ENCODE peak calls at places on chromosomes 3 and 15, in four cellular contexts. W is IMR-90, S is heart left ventricle, X is A549. F is an unnamed sample.

GRCh38 chr3:169668081-169668956 is 4.8 kb upstream of the MECOM start:
- ATAC-seq in X (peak; percentile 54), W (peak; percentile 66), S (no peak), F (peak; percentile 26)

GRCh38 chr3:185760550-185760949 is 64.3 kb downstream of the IGF2BP2 start:
- ATAC-seq in S (no peak), X (no peak), W (peak; percentile 28), F (no peak)

GRCh38 chr15:37394402-37395099 is 294.2 kb upstream of the MEIS2 start:
- ATAC-seq in X (no peak), W (no peak), S (peak; percentile 58), F (no peak)

GRCh38 chr15:68829068-68829467 is 8.4 kb upstream of the ANP32A start:
- ATAC-seq in X (peak; percentile 73), W (no peak), S (no peak), F (no peak)

GRCh38 chr3:19702416-19703078 is 231.5 kb downstream of the EFHB start:
- ATAC-seq in W (no peak), X (no peak), S (no peak), F (no peak)

GRCh38 chr15:79872358-79873017 is 24.3 kb downstream of the MTHFS start:
- ATAC-seq in X (no peak), W (no peak), S (no peak), F (no peak)

GRCh38 chr3:81643721-81644120 is 117.7 kb downstream of the GBE1 start:
- ATAC-seq in W (peak; percentile 79), X (peak; percentile 78), S (peak; percentile 73), F (no peak)

GRCh38 chr15:97691799-97692198 is 268.7 kb upstream of the ARRDC4 start:
- ATAC-seq in W (no peak), S (no peak), X (peak; percentile 24), F (no peak)

GRCh38 chr3:36832406-36832805 is 68.1 kb upstream of the DCLK3 start:
- ATAC-seq in S (no peak), X (no peak), W (no peak), F (no peak)
- H3K4me3 ChIP-seq in S (no peak overlapping the region), X (no peak overlapping the region), W (no peak overlapping the region), F (no peak overlapping the region)

GRCh38 chr3:50604110-50604621 is 7.4 kb downstream of the CISH start:
- ATAC-seq in X (no peak), W (no peak), S (no peak), F (no peak)

GRCh38 chr3:50605901-50606326 is 5.7 kb downstream of the CISH start:
- ATAC-seq in W (no peak), X (no peak), S (no peak), F (no peak)

GRCh38 chr3:50603261-50604109 is 8.1 kb downstream of the CISH start:
- ATAC-seq in S (no peak), X (no peak), W (no peak), F (no peak)

GRCh38 chr3:50606596-50606995 is 5.0 kb downstream of the CISH start:
- ATAC-seq in X (no peak), W (no peak), S (no peak), F (no peak)

GRCh38 chr3:50604628-50605588 is 6.7 kb downstream of the CISH start:
- ATAC-seq in X (no peak), S (peak; percentile 13), W (no peak), F (no peak)
- TF ChIP-seq POLR2A in X (no peak), S (no peak), W (no peak), F (no peak)

GRCh38 chr15:67117356-67117755 is 52.0 kb downstream of the SMAD3 start:
- ATAC-seq in W (peak; percentile 6), X (no peak), S (no peak), F (no peak)
- H3K4me1 ChIP-seq in W (peaks cover 66% of the 10 kb centered on the region), X (peaks cover 94% of the 10 kb centered on the region), S (peaks cover 33% of the 10 kb centered on the region), F (peaks cover 4% of the 10 kb centered on the region)

GRCh38 chr3:101466465-101467309 is 46.3 kb downstream of the SENP7 start:
- ATAC-seq in S (no peak), X (no peak), W (peak; percentile 63), F (no peak)
- H3K4me3 ChIP-seq in S (peak overlapping the region; percentile 15), X (peak overlapping the region; percentile 26), W (peak overlapping the region; percentile 47), F (no peak overlapping the region)

GRCh38 chr3:4826237-4827100 is 152.8 kb upstream of the BHLHE40 start:
- ATAC-seq in S (peak; percentile 85), W (no peak), X (peak; percentile 36), F (peak; percentile 80)
- TF ChIP-seq POLR2A in S (no peak), W (no peak), X (no peak), F (peak; percentile 31)

DNA sequence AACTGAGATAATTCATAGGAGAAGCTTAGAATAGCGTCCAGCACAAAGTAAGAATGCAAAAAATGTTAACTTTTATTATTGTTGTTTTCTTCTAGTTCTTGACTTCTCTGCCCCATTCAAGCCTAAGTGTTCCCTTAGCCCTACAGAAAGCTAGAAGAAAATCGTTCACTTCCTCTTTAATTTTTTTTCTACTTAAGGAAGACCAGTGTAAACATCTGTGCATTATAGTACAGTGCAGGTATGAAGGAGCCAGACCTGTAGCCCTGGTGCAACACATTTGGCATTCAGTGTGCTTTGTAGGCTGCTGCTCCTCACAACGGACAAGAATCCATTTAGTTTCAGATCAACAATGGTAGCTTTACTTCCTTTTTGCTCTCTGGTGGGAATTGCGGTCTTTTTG is 127.8 kb upstream of the SLC7A14 start:
- ATAC-seq in W (no peak), X (no peak), S (no peak), F (no peak)
- H3K4me1 ChIP-seq in W (peaks cover 13% of the 10 kb centered on the region), X (no peaks in the 10 kb centered on the region), S (no peaks in the 10 kb centered on the region), F (no peaks in the 10 kb centered on the region)

F was measured in gastroesophageal sphincter.